ENCODE peak calls at places on chromosomes 16 and 17, in four cellular contexts. Y is heart right ventricle; I is ELF-1; P is stimulated activated CD4-positive, alpha-beta T cell treated with anti-CD3 and anti-CD28 coated beads, Interleukin-2, amount 100 ng/mL, for 48 hours. Q is an unnamed sample.

GRCh38 chr16:28596115-28596630 is 677 bp downstream of the SULT1A2 start:
- DNase-seq in P (no peak), I (no peak), Y (no peak), Q (no peak)

GRCh38 chr16:76955629-76956028 is 235.4 kb upstream of the MON1B start:
- DNase-seq in I (no peak), P (no peak), Y (no peak), Q (no peak)

GRCh38 chr17:80469667-80470066 is 6.7 kb downstream of the NPTX1 start:
- DNase-seq in P (no peak), Y (no peak), I (no peak), Q (no peak)

GRCh38 chr17:73719588-73720071 is 75.4 kb upstream of the SDK2 start:
- DNase-seq in Y (peak; percentile 22), I (peak; percentile 94), P (no peak), Q (peak; percentile 92)

GRCh38 chr16:83623091-83623730 is 184.6 kb upstream of the HSBP1 start:
- DNase-seq in Y (no peak), P (no peak), I (no peak), Q (no peak)

GRCh38 chr16:8632675-8633182 is 11.2 kb downstream of the METTL22 start:
- DNase-seq in I (no peak), P (no peak), Y (peak; percentile 34), Q (no peak)

GRCh38 chr17:56913000-56913866 is 616 bp downstream of the TRIM25 start:
- DNase-seq in P (no peak), I (no peak), Y (no peak), Q (no peak)

GRCh38 chr16:29962344-29962994 is 590 bp downstream of the TMEM219 start:
- DNase-seq in P (no peak), Y (peak; percentile 41), I (peak; percentile 12), Q (no peak)

GRCh38 chr17:48054238-48055185 is 6.4 kb downstream of the NFE2L1 start:
- DNase-seq in P (no peak), Y (peak; percentile 73), I (peak; percentile 99), Q (peak; percentile 100)

Q was measured in islet precursor cell.